ENCODE peak calls at places on chromosomes 7 and 10, in five cellular contexts. One of them, this sample, is unnamed.

GRCh38 chr10:86266446-86267242 is 100.0 kb downstream of the GRID1 start:
- DNase-seq in CD4-positive, alpha-beta memory T cell: no peak
- DNase-seq in sciatic nerve: peak
- DNase-seq in epithelial cell of proximal tubule: no peak
- DNase-seq in adrenal gland: no peak
- DNase-seq in this sample: no peak

GRCh38 chr10:104089621-104090020 is 3.9 kb upstream of the COL17A1 start:
- DNase-seq in CD4-positive, alpha-beta memory T cell: no peak
- DNase-seq in epithelial cell of proximal tubule: no peak
- DNase-seq in sciatic nerve: no peak
- DNase-seq in adrenal gland: no peak
- DNase-seq in this sample: no peak

GRCh38 chr7:25762511-25763119 is 389.4 kb upstream of the NFE2L3 start:
- DNase-seq in epithelial cell of proximal tubule: no peak
- DNase-seq in adrenal gland: no peak
- DNase-seq in CD4-positive, alpha-beta memory T cell: no peak
- DNase-seq in sciatic nerve: no peak
- DNase-seq in this sample: no peak

GRCh38 chr7:153245809-153246208 is 486.3 kb downstream of the ACTR3B start:
- DNase-seq in adrenal gland: no peak
- DNase-seq in sciatic nerve: no peak
- DNase-seq in epithelial cell of proximal tubule: no peak
- DNase-seq in CD4-positive, alpha-beta memory T cell: no peak
- DNase-seq in this sample: no peak

GRCh38 chr10:48880016-48880705 is 59.5 kb downstream of the LRRC18 start:
- DNase-seq in sciatic nerve: no peak
- DNase-seq in adrenal gland: no peak
- DNase-seq in CD4-positive, alpha-beta memory T cell: no peak
- DNase-seq in epithelial cell of proximal tubule: no peak
- DNase-seq in this sample: no peak

GRCh38 chr7:29593458-29593857 is 29.8 kb downstream of the PRR15 start:
- DNase-seq in CD4-positive, alpha-beta memory T cell: no peak
- DNase-seq in sciatic nerve: no peak
- DNase-seq in epithelial cell of proximal tubule: no peak
- DNase-seq in adrenal gland: no peak
- DNase-seq in this sample: no peak

GRCh38 chr10:22253578-22253882 is 35.7 kb upstream of the EBLN1 start:
- DNase-seq in epithelial cell of proximal tubule: no peak
- DNase-seq in adrenal gland: peak
- DNase-seq in CD4-positive, alpha-beta memory T cell: peak
- DNase-seq in sciatic nerve: peak
- DNase-seq in this sample: no peak

GRCh38 chr7:117127585-117128168 is 174.4 kb downstream of the ST7 start:
- DNase-seq in epithelial cell of proximal tubule: no peak
- DNase-seq in CD4-positive, alpha-beta memory T cell: peak
- DNase-seq in sciatic nerve: peak
- DNase-seq in adrenal gland: peak
- DNase-seq in this sample: no peak

GRCh38 chr10:67816719-67817118 is 21.3 kb downstream of the DNAJC12 start:
- DNase-seq in adrenal gland: no peak
- DNase-seq in CD4-positive, alpha-beta memory T cell: no peak
- DNase-seq in sciatic nerve: no peak
- DNase-seq in epithelial cell of proximal tubule: no peak
- DNase-seq in this sample: no peak

GRCh38 chr7:80876894-80877414 is 41.9 kb downstream of the SEMA3C start:
- DNase-seq in CD4-positive, alpha-beta memory T cell: no peak
- DNase-seq in adrenal gland: no peak
- DNase-seq in sciatic nerve: no peak
- DNase-seq in epithelial cell of proximal tubule: no peak
- DNase-seq in this sample: no peak

GRCh38 chr7:135166338-135166989 is 4.0 kb downstream of the CYREN start:
- DNase-seq in CD4-positive, alpha-beta memory T cell: no peak
- DNase-seq in sciatic nerve: no peak
- DNase-seq in adrenal gland: no peak
- DNase-seq in epithelial cell of proximal tubule: no peak
- DNase-seq in this sample: no peak

GRCh38 chr10:107687702-107688101 is 523.2 kb upstream of the SORCS1 start:
- DNase-seq in sciatic nerve: no peak
- DNase-seq in CD4-positive, alpha-beta memory T cell: no peak
- DNase-seq in adrenal gland: no peak
- DNase-seq in epithelial cell of proximal tubule: peak
- DNase-seq in this sample: no peak

GRCh38 chr7:22393825-22394458 is 37.0 kb upstream of the RAPGEF5 start:
- DNase-seq in CD4-positive, alpha-beta memory T cell: no peak
- DNase-seq in sciatic nerve: no peak
- DNase-seq in adrenal gland: no peak
- DNase-seq in epithelial cell of proximal tubule: no peak
- DNase-seq in this sample: no peak

GRCh38 chr10:72688208-72688651 is 3.7 kb upstream of the MCU start:
- DNase-seq in sciatic nerve: no peak
- DNase-seq in adrenal gland: no peak
- DNase-seq in CD4-positive, alpha-beta memory T cell: no peak
- DNase-seq in epithelial cell of proximal tubule: peak
- DNase-seq in this sample: no peak

GRCh38 chr7:77238703-77239136 is 39.1 kb upstream of the FGL2 start:
- DNase-seq in sciatic nerve: no peak
- DNase-seq in CD4-positive, alpha-beta memory T cell: no peak
- DNase-seq in epithelial cell of proximal tubule: no peak
- DNase-seq in adrenal gland: peak
- DNase-seq in this sample: no peak

GRCh38 chr10:16843252-16843870 is 26.1 kb upstream of the RSU1 start:
- DNase-seq in epithelial cell of proximal tubule: peak
- DNase-seq in sciatic nerve: no peak
- DNase-seq in adrenal gland: peak
- DNase-seq in CD4-positive, alpha-beta memory T cell: peak
- DNase-seq in this sample: no peak

GRCh38 chr7:95493247-95493646 is 7.5 kb downstream of the ASB4 start:
- DNase-seq in CD4-positive, alpha-beta memory T cell: no peak
- DNase-seq in adrenal gland: no peak
- DNase-seq in sciatic nerve: no peak
- DNase-seq in epithelial cell of proximal tubule: no peak
- DNase-seq in this sample: no peak

GRCh38 chr7:55052726-55053431 is 34.1 kb downstream of the EGFR start:
- DNase-seq in epithelial cell of proximal tubule: no peak
- DNase-seq in CD4-positive, alpha-beta memory T cell: no peak
- DNase-seq in adrenal gland: no peak
- DNase-seq in sciatic nerve: no peak
- DNase-seq in this sample: no peak

GRCh38 chr7:23276381-23276780 is 22.8 kb upstream of the MALSU1 start:
- DNase-seq in adrenal gland: no peak
- DNase-seq in CD4-positive, alpha-beta memory T cell: no peak
- DNase-seq in sciatic nerve: no peak
- DNase-seq in epithelial cell of proximal tubule: no peak
- DNase-seq in this sample: no peak

This sample was measured in coronary artery.